ENCODE peak calls at places on chromosomes 1 and 21, in six cellular contexts. D is Ammon's horn; W is naive thymus-derived CD8-positive, alpha-beta T cell; C is CD4-positive, alpha-beta T cell; M is kidney; E is anterior cingulate cortex. I is an unnamed sample.

GRCh38 chr1:203076031-203076511 is 9.7 kb downstream of the MYOG start:
- DNase-seq in E (no peak), M (no peak), D (peak; percentile 38), W (no peak), C (no peak), I (no peak)

GRCh38 chr1:154974808-154975408 is 427 bp downstream of the CKS1B start:
- DNase-seq in M (peak; percentile 99), W (peak; percentile 89), E (peak; percentile 95), D (peak; percentile 96), C (peak; percentile 95), I (peak; percentile 77)

GRCh38 chr21:17466166-17466565 is 46.7 kb upstream of the CXADR start:
- DNase-seq in D (no peak), M (no peak), C (no peak), E (no peak), W (no peak), I (no peak)

GRCh38 chr1:246790833-246791232 is 66.6 kb downstream of the SCCPDH start:
- DNase-seq in E (no peak), W (no peak), D (no peak), C (no peak), M (peak; percentile 49), I (no peak)

GRCh38 chr1:113217447-113218208 is 144.6 kb downstream of the LRIG2 start:
- DNase-seq in C (no peak), E (no peak), W (no peak), M (no peak), D (no peak), I (no peak)

GRCh38 chr1:87331319-87332269 is 2.9 kb downstream of the LMO4 start:
- DNase-seq in D (peak; percentile 78), M (peak; percentile 96), C (peak; percentile 54), W (peak; percentile 64), E (peak; percentile 73), I (peak; percentile 62)

GRCh38 chr1:59079434-59080135 is 217.3 kb upstream of the FGGY start:
- DNase-seq in C (no peak), E (no peak), D (no peak), M (no peak), W (no peak), I (no peak)

GRCh38 chr1:203035111-203036000 is 9.1 kb downstream of the PPFIA4 start:
- DNase-seq in C (no peak), E (no peak), W (no peak), M (peak; percentile 59), D (no peak), I (no peak)

GRCh38 chr1:173504268-173504667 is 27.1 kb downstream of the PRDX6 start:
- DNase-seq in D (no peak), E (no peak), C (no peak), M (no peak), W (no peak), I (no peak)

GRCh38 chr1:232992227-232992626 is 41.8 kb downstream of the NTPCR start:
- DNase-seq in M (no peak), D (no peak), C (no peak), E (no peak), W (no peak), I (no peak)

GRCh38 chr1:117632269-117633067 is 26.6 kb downstream of the TENT5C start:
- DNase-seq in M (no peak), C (no peak), D (no peak), E (no peak), W (no peak), I (no peak)

GRCh38 chr1:180884588-180885300 is 28.0 kb upstream of the KIAA1614 start:
- DNase-seq in C (no peak), E (no peak), W (no peak), M (no peak), D (no peak), I (no peak)

GRCh38 chr1:156432109-156433018 is 63.4 kb downstream of the RHBG start:
- DNase-seq in D (no peak), C (no peak), E (no peak), M (no peak), W (no peak), I (no peak)

GRCh38 chr1:26861286-26861701 is 1.7 kb upstream of the SFN start:
- DNase-seq in M (no peak), W (no peak), C (no peak), D (no peak), E (no peak), I (peak; percentile 22)

GRCh38 chr1:53604291-53604919 is 134.6 kb downstream of the GLIS1 start:
- DNase-seq in W (no peak), C (no peak), M (no peak), D (no peak), E (no peak), I (no peak)

GRCh38 chr1:162605225-162605927 is 26.9 kb upstream of the DDR2 start:
- DNase-seq in E (no peak), M (no peak), C (no peak), W (no peak), D (peak; percentile 4), I (peak; percentile 42)

GRCh38 chr1:46244656-46245371 is 2.7 kb upstream of the RAD54L start:
- DNase-seq in C (no peak), E (no peak), W (no peak), M (no peak), D (no peak), I (peak; percentile 49)

GRCh38 chr1:47194314-47194713 is 4.5 kb upstream of the PDZK1IP1 start:
- DNase-seq in M (no peak), E (no peak), W (no peak), D (no peak), C (no peak), I (no peak)

GRCh38 chr1:227942021-227942715 is 5.6 kb downstream of the WNT9A start:
- DNase-seq in D (no peak), E (no peak), W (no peak), C (no peak), M (peak; percentile 63), I (no peak)

GRCh38 chr1:228063251-228064191 is 19.0 kb upstream of the ARF1 start:
- DNase-seq in M (peak; percentile 67), E (no peak), C (no peak), W (no peak), D (no peak), I (no peak)

GRCh38 chr21:42505090-42505726 is 8.4 kb upstream of the SLC37A1 start:
- DNase-seq in W (no peak), C (no peak), M (no peak), D (no peak), E (no peak), I (no peak)

GRCh38 chr1:68225781-68226180 is 6.5 kb downstream of the WLS start:
- DNase-seq in C (no peak), E (no peak), D (no peak), M (no peak), W (no peak), I (no peak)

GRCh38 chr1:44354268-44354839 is 703 bp downstream of the ERI3 start:
- DNase-seq in C (no peak), E (no peak), D (no peak), M (no peak), W (no peak), I (no peak)

GRCh38 chr1:94081566-94082344 is 39.2 kb downstream of the ABCA4 start:
- DNase-seq in E (no peak), C (no peak), W (no peak), M (no peak), D (no peak), I (no peak)